ENCODE peak calls at places on chromosomes 3 and 15, in five cellular contexts. Y is BE2C, E is foreskin fibroblast, D is K562, O is cardiac muscle cell. Z is an unnamed sample.
A peak's percentile ranks its signal among the peaks of the same experiment; 100 is the strongest.

GRCh38 chr3:54826255-54826691 is 101.6 kb downstream of the LRTM1 start:
- DNase-seq in Y (no peak), E (peak; percentile 73), D (no peak), O (no peak), Z (peak; percentile 90)

GRCh38 chr3:78483070-78483469 is 1284.7 kb downstream of the ROBO1 start:
- DNase-seq in Y (no peak), E (no peak), D (no peak), O (no peak), Z (no peak)

GRCh38 chr3:192902481-192903023 is 15.1 kb downstream of the MB21D2 start:
- DNase-seq in Y (no peak), E (no peak), D (no peak), O (no peak), Z (no peak)

GRCh38 chr3:102020670-102021069 is 171.4 kb downstream of the NFKBIZ start:
- DNase-seq in Y (no peak), E (no peak), D (no peak), O (no peak), Z (no peak)

GRCh38 chr3:141646760-141647561 is 91.1 kb upstream of the RNF7 start:
- DNase-seq in Y (peak; percentile 74), E (peak; percentile 45), D (peak; percentile 73), O (peak; percentile 73), Z (peak; percentile 62)

GRCh38 chr3:133853063-133853924 is 42.4 kb downstream of the RAB6B start:
- DNase-seq in Y (no peak), E (no peak), D (no peak), O (no peak), Z (no peak)

GRCh38 chr3:11565072-11565471 is 78.6 kb downstream of the VGLL4 start:
- DNase-seq in Y (no peak), E (no peak), D (no peak), O (no peak), Z (no peak)

GRCh38 chr3:64318670-64319271 is 93.5 kb upstream of the PRICKLE2 start:
- DNase-seq in Y (no peak), E (no peak), D (no peak), O (no peak), Z (no peak)

GRCh38 chr15:72141171-72142084 is 23.2 kb downstream of the SENP8 start:
- DNase-seq in Y (no peak), E (no peak), D (no peak), O (peak; percentile 44), Z (no peak)

GRCh38 chr3:45008117-45008516 is 18.0 kb upstream of the CLEC3B start:
- DNase-seq in Y (no peak), E (peak; percentile 76), D (no peak), O (no peak), Z (peak; percentile 81)

GRCh38 chr15:31091531-31091930 is 10.0 kb downstream of the TRPM1 start:
- DNase-seq in Y (no peak), E (peak; percentile 47), D (no peak), O (no peak), Z (peak; percentile 50)

GRCh38 chr3:167723872-167724271 is 10.8 kb downstream of the PDCD10 start:
- DNase-seq in Y (no peak), E (no peak), D (peak; percentile 85), O (no peak), Z (no peak)

GRCh38 chr3:142595581-142595950 is 627 bp upstream of the PLS1 start:
- DNase-seq in Y (no peak), E (peak; percentile 85), D (peak; percentile 26), O (peak; percentile 33), Z (peak; percentile 79)

GRCh38 chr3:106371605-106372292 is 502.9 kb upstream of the CBLB start:
- DNase-seq in Y (no peak), E (no peak), D (no peak), O (no peak), Z (no peak)
- TF ChIP-seq CTCF in Y (no peak), E (no peak), D (no peak), O (no peak), Z (no peak)

GRCh38 chr15:100932676-100933348 is 13.7 kb downstream of the LRRK1 start:
- DNase-seq in Y (no peak), E (no peak), D (no peak), O (no peak), Z (no peak)
- H3K4me3 ChIP-seq in Y (no peak overlapping the region), E (no peak overlapping the region), D (no peak overlapping the region), O (no peak overlapping the region), Z (no peak overlapping the region)

GRCh38 chr3:198080521-198081384 is 120.7 kb downstream of the LMLN start:
- DNase-seq in Y (peak; percentile 63), E (peak; percentile 90), D (peak; percentile 89), O (peak; percentile 89), Z (peak; percentile 58)
- TF ChIP-seq CTCF in Y (peak; percentile 29), E (peak; percentile 46), D (peak; percentile 87), O (peak; percentile 56), Z (peak; percentile 28)

DNA sequence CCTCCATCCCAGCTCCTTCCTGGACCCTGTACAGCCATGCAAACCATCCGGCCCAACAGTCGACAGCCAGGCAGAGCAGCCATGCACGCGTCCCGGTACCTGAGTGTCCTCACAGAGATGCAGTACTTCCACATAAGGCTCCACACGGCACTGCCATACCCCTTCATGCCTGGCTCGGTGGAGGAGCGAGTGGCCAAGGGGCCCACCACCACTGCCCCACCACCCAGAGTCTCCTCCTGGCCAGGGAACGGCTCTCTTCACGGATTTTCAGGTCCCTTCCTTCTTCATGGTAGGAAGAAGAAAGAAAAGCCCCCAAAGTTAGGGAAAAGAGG is 51.3 kb downstream of the IQSEC1 start:
- DNase-seq in Y (no peak), E (no peak), D (no peak), O (no peak), Z (no peak)
- H3K4me3 ChIP-seq in Y (peak overlapping the region; percentile 53), E (peak overlapping the region; percentile 60), D (no peak overlapping the region), O (no peak overlapping the region), Z (peak overlapping the region; percentile 9)

Z was measured in AG10803.